ENCODE peak calls at places on chromosomes 7 and 10, in six cellular contexts. G is stimulated activated naive CD8-positive, alpha-beta T cell treated with anti-CD3 and anti-CD28 coated beads, Interleukin-15, Interleukin-2, amounts not matched to agents 100 U/mL and 50 U/mL, for 24 hours; Q is Right ventricle myocardium superior; R is Calu3; P is posterior cingulate gyrus; I is epithelial cell of prostate. L is an unnamed sample.

GRCh38 chr10:75024971-75025523 is 86.4 kb upstream of the SAMD8 start:
- DNase-seq in I (no peak), P (no peak), R (no peak), G (no peak), Q (no peak), L (no peak)

GRCh38 chr10:22003111-22003963 is at the start of gene DNAJC1:
- DNase-seq in I (peak), G (peak), P (peak), R (peak), Q (peak), L (peak)

GRCh38 chr7:126398285-126398684 is 854.5 kb downstream of the GRM8 start:
- DNase-seq in R (no peak), P (no peak), G (no peak), Q (no peak), I (peak), L (no peak)

GRCh38 chr7:45082831-45083331 is 5.9 kb downstream of the NACAD start:
- DNase-seq in P (no peak), Q (no peak), R (peak), G (no peak), I (no peak), L (no peak)

GRCh38 chr10:73076361-73077183 is 20.1 kb downstream of the P4HA1 start:
- DNase-seq in R (no peak), G (no peak), P (peak), Q (peak), I (no peak), L (no peak)

GRCh38 chr7:43655584-43655983 is 72.7 kb downstream of the STK17A start:
- DNase-seq in I (no peak), Q (no peak), P (no peak), R (no peak), G (no peak), L (no peak)

GRCh38 chr10:18532881-18533535 is 118.4 kb downstream of the NSUN6 start:
- DNase-seq in R (no peak), I (no peak), Q (no peak), G (no peak), P (no peak), L (no peak)

GRCh38 chr7:14170872-14171271 is 181.4 kb upstream of the ETV1 start:
- DNase-seq in Q (no peak), G (no peak), R (peak), I (no peak), P (no peak), L (no peak)

GRCh38 chr7:46939558-46939957 is 642.4 kb downstream of the TNS3 start:
- DNase-seq in Q (no peak), R (no peak), G (no peak), P (no peak), I (no peak), L (no peak)

GRCh38 chr7:96414931-96415292 is 93.0 kb upstream of the SLC25A13 start:
- DNase-seq in Q (no peak), G (peak), P (peak), R (peak), I (peak), L (peak)

GRCh38 chr7:30173058-30173897 is 38.5 kb downstream of the MTURN start:
- DNase-seq in R (peak), G (no peak), P (peak), Q (peak), I (peak), L (peak)

GRCh38 chr7:45112648-45113047 is 1.2 kb upstream of the TBRG4 start:
- DNase-seq in P (no peak), I (no peak), Q (no peak), G (no peak), R (no peak), L (no peak)

GRCh38 chr10:110364531-110364937 is 59.8 kb upstream of the SMNDC1 start:
- DNase-seq in P (no peak), R (no peak), G (peak), Q (no peak), I (peak), L (no peak)

GRCh38 chr10:72068901-72069446 is 19.4 kb downstream of the SPOCK2 start:
- DNase-seq in P (no peak), R (no peak), I (no peak), G (no peak), Q (no peak), L (no peak)

GRCh38 chr10:11177926-11178453 is 160.3 kb downstream of the CELF2 start:
- DNase-seq in P (no peak), Q (peak), R (no peak), G (peak), I (no peak), L (no peak)

GRCh38 chr10:20855398-20856038 is 41.6 kb downstream of the NEBL start:
- DNase-seq in G (no peak), Q (no peak), R (no peak), P (no peak), I (no peak), L (no peak)

GRCh38 chr10:74900297-74900696 is 73.9 kb downstream of the KAT6B start:
- DNase-seq in R (no peak), I (no peak), Q (no peak), P (no peak), G (peak), L (no peak)

GRCh38 chr7:30172451-30172850 is 37.7 kb downstream of the MTURN start:
- DNase-seq in R (no peak), G (no peak), I (peak), P (no peak), Q (no peak), L (no peak)

GRCh38 chr7:1520574-1521234 is 9.8 kb upstream of the MAFK start:
- DNase-seq in P (no peak), R (peak), I (no peak), G (no peak), Q (no peak), L (peak)

GRCh38 chr7:143490719-143491306 is 13.1 kb downstream of the TAS2R41 start:
- DNase-seq in G (no peak), P (no peak), I (no peak), Q (no peak), R (peak), L (no peak)

GRCh38 chr7:12641196-12641595 is 46.2 kb upstream of the ARL4A start:
- DNase-seq in P (no peak), R (no peak), I (no peak), G (no peak), Q (no peak), L (no peak)

GRCh38 chr7:95549818-95550529 is 46.3 kb downstream of the PDK4 start:
- DNase-seq in I (peak), R (peak), G (no peak), P (peak), Q (peak), L (no peak)

GRCh38 chr10:72337039-72337629 is 17.6 kb downstream of the DNAJB12 start:
- DNase-seq in P (peak), Q (peak), R (peak), I (no peak), G (peak), L (no peak)

GRCh38 chr10:125030567-125031197 is 88.8 kb downstream of the ZRANB1 start:
- DNase-seq in I (no peak), P (no peak), R (no peak), G (no peak), Q (no peak), L (no peak)

GRCh38 chr7:47327698-47328391 is 254.1 kb downstream of the TNS3 start:
- DNase-seq in P (peak), I (no peak), G (no peak), Q (peak), R (peak), L (no peak)

GRCh38 chr7:99707096-99707495 is 27.3 kb upstream of the CYP3A5 start:
- DNase-seq in G (no peak), I (no peak), R (no peak), P (no peak), Q (no peak), L (no peak)

GRCh38 chr7:28360739-28361138 is 51.6 kb upstream of the CREB5 start:
- DNase-seq in P (no peak), R (peak), Q (no peak), I (no peak), G (no peak), L (peak)

GRCh38 chr10:11742009-11742778 is at the start of gene ECHDC3:
- DNase-seq in G (peak), R (peak), Q (peak), P (no peak), I (no peak), L (no peak)

GRCh38 chr7:26189000-26189539 is 11.5 kb downstream of the HNRNPA2B1 start:
- DNase-seq in P (no peak), G (no peak), Q (no peak), R (no peak), I (no peak), L (no peak)

GRCh38 chr7:123522061-123522460 is 12.3 kb downstream of the IQUB start:
- DNase-seq in Q (no peak), G (no peak), P (no peak), R (no peak), I (no peak), L (no peak)

GRCh38 chr7:7795203-7795602 is 76.8 kb upstream of the RPA3 start:
- DNase-seq in P (no peak), G (no peak), Q (no peak), R (no peak), I (no peak), L (no peak)

GRCh38 chr10:111874586-111874985 is 309.0 kb downstream of the GPAM start:
- DNase-seq in P (no peak), R (no peak), G (no peak), I (no peak), Q (no peak), L (no peak)

GRCh38 chr10:62638062-62638477 is 166.4 kb upstream of the ADO start:
- DNase-seq in I (no peak), G (no peak), P (no peak), Q (no peak), R (peak), L (no peak)

GRCh38 chr10:70954777-70955176 is 66.4 kb upstream of the PCBD1 start:
- DNase-seq in I (no peak), Q (no peak), G (no peak), R (no peak), P (no peak), L (no peak)

GRCh38 chr10:100518761-100519241 is 860 bp downstream of the SEC31B start:
- DNase-seq in R (peak), I (no peak), G (peak), Q (peak), P (peak), L (peak)

GRCh38 chr7:40095226-40095625 is 39.2 kb downstream of the MPLKIP start:
- DNase-seq in P (no peak), R (no peak), G (no peak), Q (no peak), I (no peak), L (no peak)

L was measured in SHP77 treated with DMSO at 0.1 percent for 48 hours.